ENCODE peak calls at places on chromosomes 7 and 10, in nine cellular contexts. G is astrocyte of the spinal cord; T is PC-9; B is stimulated activated CD8-positive, alpha-beta memory T cell treated with anti-CD3 and anti-CD28 coated beads, Interleukin-15, amount 100 ng/mL, for 24 hours; L is brain microvascular endothelial cell; V is fibroblast of the aortic adventitia; H is central memory CD4-positive, alpha-beta T cell; F is CD8-positive, alpha-beta memory T cell; Y is colonic mucosa. A is an unnamed sample.

GRCh38 chr10:76033457-76034196 is 602.2 kb downstream of the LRMDA start:
- DNase-seq in G (peak; percentile 67), T (no peak), B (no peak), L (peak; percentile 2), V (peak; percentile 43), H (no peak), F (no peak), Y (no peak), A (no peak)

GRCh38 chr7:2237109-2237602 is 4.4 kb upstream of the MAD1L1 start:
- DNase-seq in G (no peak), T (no peak), B (no peak), L (no peak), V (no peak), H (no peak), F (no peak), Y (peak; percentile 47), A (no peak)

GRCh38 chr10:129694633-129695356 is 227.8 kb downstream of the MGMT start:
- DNase-seq in G (no peak), T (no peak), B (no peak), L (no peak), V (peak; percentile 81), H (no peak), F (no peak), Y (peak; percentile 44), A (no peak)

GRCh38 chr7:55570939-55571338 is 1.4 kb downstream of the VOPP1 start:
- DNase-seq in G (peak; percentile 81), T (no peak), B (no peak), L (peak; percentile 44), V (peak; percentile 84), H (no peak), F (no peak), Y (no peak), A (no peak)

GRCh38 chr7:96219382-96220130 is 102.3 kb downstream of the SLC25A13 start:
- DNase-seq in G (peak; percentile 59), T (peak; percentile 41), B (no peak), L (no peak), V (peak; percentile 88), H (no peak), F (no peak), Y (no peak), A (no peak)

GRCh38 chr7:1402110-1402790 is 57.0 kb downstream of the MICALL2 start:
- DNase-seq in G (no peak), T (no peak), B (no peak), L (no peak), V (no peak), H (no peak), F (no peak), Y (no peak), A (no peak)

GRCh38 chr10:82942572-82943091 is 1067.6 kb downstream of the NRG3 start:
- DNase-seq in G (peak; percentile 56), T (no peak), B (no peak), L (no peak), V (peak; percentile 61), H (no peak), F (no peak), Y (no peak), A (no peak)

GRCh38 chr10:100006241-100006886 is 3.4 kb downstream of the DNMBP start:
- DNase-seq in G (peak; percentile 94), T (peak; percentile 31), B (no peak), L (peak; percentile 93), V (peak; percentile 95), H (no peak), F (no peak), Y (no peak), A (peak; percentile 68)

GRCh38 chr10:11447571-11447970 is 163.9 kb downstream of the USP6NL start:
- DNase-seq in G (no peak), T (no peak), B (no peak), L (no peak), V (no peak), H (no peak), F (no peak), Y (no peak), A (no peak)